ENCODE peak calls at places on chromosomes 3 and 15, in eight cellular contexts. P is heart right ventricle, N is pancreas, K is endodermal cell, L is psoas muscle, W is H9, E is A673, M is thyroid gland. V is an unnamed sample.
A peak's percentile ranks its signal among the peaks of the same experiment; 100 is the strongest.

GRCh38 chr15:88331291-88331690 is 74.8 kb upstream of the NTRK3 start:
- DNase-seq in P (no peak), N (no peak), K (peak; percentile 96), L (peak; percentile 27), W (peak; percentile 91), E (peak; percentile 80), M (peak; percentile 8), V (peak; percentile 6)

GRCh38 chr15:68053997-68054657 is at the start of gene PIAS1:
- DNase-seq in P (peak; percentile 93), N (peak; percentile 97), K (peak; percentile 98), L (peak; percentile 95), W (peak; percentile 96), E (peak; percentile 95), M (peak; percentile 97), V (peak; percentile 92)

GRCh38 chr15:64991536-64992135 is 1.9 kb upstream of the SPG21 start:
- DNase-seq in P (peak; percentile 40), N (no peak), K (no peak), L (no peak), W (no peak), E (no peak), M (no peak), V (no peak)

GRCh38 chr3:161915283-161915682 is 418.7 kb downstream of the OTOL1 start:
- DNase-seq in P (no peak), N (no peak), K (no peak), L (no peak), W (no peak), E (peak; percentile 49), M (no peak), V (no peak)

GRCh38 chr3:177622520-177622919 is 425.2 kb upstream of the TBL1XR1 start:
- DNase-seq in P (no peak), N (no peak), K (no peak), L (no peak), W (no peak), E (no peak), M (no peak), V (no peak)

GRCh38 chr3:23550402-23550801 is 255.4 kb upstream of the UBE2E1 start:
- DNase-seq in P (no peak), N (no peak), K (no peak), L (no peak), W (no peak), E (no peak), M (no peak), V (no peak)

GRCh38 chr3:66492672-66493071 is 8.2 kb downstream of the LRIG1 start:
- DNase-seq in P (no peak), N (peak; percentile 54), K (no peak), L (no peak), W (no peak), E (no peak), M (no peak), V (no peak)

GRCh38 chr3:78257956-78258530 is 1218.1 kb downstream of the ROBO2 start:
- DNase-seq in P (no peak), N (no peak), K (no peak), L (no peak), W (no peak), E (peak; percentile 37), M (no peak), V (no peak)

GRCh38 chr3:133843634-133844033 is 38.0 kb downstream of the SRPRB start:
- DNase-seq in P (peak; percentile 53), N (no peak), K (no peak), L (no peak), W (no peak), E (no peak), M (no peak), V (no peak)

GRCh38 chr15:65939901-65940617 is 70.8 kb downstream of the RAB11A start:
- DNase-seq in P (peak; percentile 41), N (no peak), K (no peak), L (no peak), W (no peak), E (peak; percentile 23), M (no peak), V (no peak)

GRCh38 chr3:170162630-170163029 is 18.9 kb downstream of the PHC3 start:
- DNase-seq in P (no peak), N (no peak), K (no peak), L (no peak), W (no peak), E (no peak), M (no peak), V (no peak)

GRCh38 chr3:23055733-23056376 is 147.3 kb upstream of the UBE2E2 start:
- DNase-seq in P (no peak), N (no peak), K (no peak), L (no peak), W (no peak), E (no peak), M (no peak), V (no peak)

GRCh38 chr3:43231276-43232000 is 54.9 kb upstream of the SNRK start:
- DNase-seq in P (no peak), N (no peak), K (no peak), L (no peak), W (no peak), E (peak; percentile 41), M (no peak), V (no peak)

GRCh38 chr15:98776607-98777281 is 128.4 kb downstream of the IGF1R start:
- DNase-seq in P (peak; percentile 50), N (peak; percentile 56), K (no peak), L (peak; percentile 39), W (no peak), E (no peak), M (peak; percentile 98), V (no peak)

GRCh38 chr3:40073310-40074007 is 236.0 kb upstream of the EIF1B start:
- DNase-seq in P (no peak), N (no peak), K (peak; percentile 81), L (no peak), W (peak; percentile 46), E (no peak), M (peak; percentile 10), V (no peak)

GRCh38 chr3:149955449-149955848 is 15.2 kb downstream of the PFN2 start:
- DNase-seq in P (no peak), N (no peak), K (no peak), L (no peak), W (no peak), E (no peak), M (no peak), V (no peak)

GRCh38 chr3:2849092-2849491 is 261.1 kb downstream of the IL5RA start:
- DNase-seq in P (no peak), N (no peak), K (no peak), L (no peak), W (no peak), E (no peak), M (no peak), V (no peak)

GRCh38 chr3:46553154-46553553 is 12.9 kb downstream of the LRRC2 start:
- DNase-seq in P (no peak), N (no peak), K (no peak), L (no peak), W (no peak), E (no peak), M (no peak), V (no peak)

GRCh38 chr15:66224946-66225345 is 28.6 kb downstream of the MEGF11 start:
- DNase-seq in P (no peak), N (peak; percentile 47), K (no peak), L (no peak), W (no peak), E (no peak), M (peak; percentile 92), V (no peak)

GRCh38 chr15:99057697-99058420 is 47.0 kb upstream of the SYNM start:
- DNase-seq in P (peak; percentile 73), N (no peak), K (no peak), L (no peak), W (no peak), E (no peak), M (peak; percentile 52), V (no peak)

GRCh38 chr3:179943097-179943880 is 93.4 kb downstream of the PEX5L start:
- DNase-seq in P (no peak), N (no peak), K (no peak), L (no peak), W (no peak), E (peak; percentile 15), M (no peak), V (peak; percentile 73)

GRCh38 chr3:155714295-155714718 is 30.6 kb downstream of the PLCH1 start:
- DNase-seq in P (no peak), N (no peak), K (peak; percentile 85), L (no peak), W (peak; percentile 66), E (no peak), M (no peak), V (no peak)
- H3K27ac ChIP-seq in P (no peak overlapping the region), N (no peak overlapping the region), K (no peak overlapping the region), L (no peak overlapping the region), W (no peak overlapping the region), E (no peak overlapping the region), M (no peak overlapping the region), V (no peak overlapping the region)

DNA sequence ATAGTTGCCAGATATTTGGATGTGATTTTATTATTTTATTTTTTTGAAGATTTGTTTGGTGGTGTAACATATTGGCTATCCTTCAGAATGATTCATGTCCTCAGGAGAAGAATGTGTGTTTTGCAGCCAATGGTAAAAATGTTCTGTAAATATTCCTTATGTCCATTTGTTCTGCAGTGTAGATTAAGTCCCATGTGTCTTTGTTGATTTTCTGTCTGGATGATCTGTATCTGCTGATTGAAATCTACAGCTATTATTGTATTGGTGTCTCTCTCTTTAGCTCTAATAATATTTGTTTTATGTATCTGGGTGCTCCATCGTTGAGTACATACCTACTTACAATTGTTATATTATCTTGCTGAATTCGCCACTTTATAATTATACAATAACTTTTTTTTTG is 1641.7 kb downstream of the OTOL1 start:
- DNase-seq in P (no peak), N (no peak), K (no peak), L (no peak), W (no peak), E (no peak), M (no peak), V (no peak)
- H3K27ac ChIP-seq in P (no peak overlapping the region), N (no peak overlapping the region), K (no peak overlapping the region), L (no peak overlapping the region), W (no peak overlapping the region), E (no peak overlapping the region), M (no peak overlapping the region), V (no peak overlapping the region)

DNA sequence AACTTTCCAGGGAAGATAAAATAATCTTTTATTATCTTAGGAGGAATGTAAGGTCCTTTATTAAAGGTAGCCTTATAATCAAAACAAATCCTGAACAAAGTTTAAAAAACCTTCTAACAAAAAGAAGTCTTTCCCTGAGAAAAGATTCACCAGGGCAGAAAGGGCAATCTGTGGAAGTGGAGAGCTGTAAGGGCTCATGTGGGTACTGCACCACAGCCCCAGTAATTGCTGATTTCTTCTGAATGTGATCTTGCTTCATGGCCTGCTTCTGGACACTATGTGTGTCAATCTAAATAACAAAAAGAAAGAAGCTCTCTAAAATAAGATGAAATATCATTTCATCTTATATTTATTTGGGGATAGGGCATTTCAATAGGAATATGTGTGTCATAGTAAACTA is 1501.6 kb downstream of the OTOL1 start:
- DNase-seq in P (no peak), N (no peak), K (no peak), L (no peak), W (no peak), E (no peak), M (no peak), V (no peak)
- H3K27ac ChIP-seq in P (no peak overlapping the region), N (no peak overlapping the region), K (no peak overlapping the region), L (no peak overlapping the region), W (no peak overlapping the region), E (no peak overlapping the region), M (no peak overlapping the region), V (no peak overlapping the region)

DNA sequence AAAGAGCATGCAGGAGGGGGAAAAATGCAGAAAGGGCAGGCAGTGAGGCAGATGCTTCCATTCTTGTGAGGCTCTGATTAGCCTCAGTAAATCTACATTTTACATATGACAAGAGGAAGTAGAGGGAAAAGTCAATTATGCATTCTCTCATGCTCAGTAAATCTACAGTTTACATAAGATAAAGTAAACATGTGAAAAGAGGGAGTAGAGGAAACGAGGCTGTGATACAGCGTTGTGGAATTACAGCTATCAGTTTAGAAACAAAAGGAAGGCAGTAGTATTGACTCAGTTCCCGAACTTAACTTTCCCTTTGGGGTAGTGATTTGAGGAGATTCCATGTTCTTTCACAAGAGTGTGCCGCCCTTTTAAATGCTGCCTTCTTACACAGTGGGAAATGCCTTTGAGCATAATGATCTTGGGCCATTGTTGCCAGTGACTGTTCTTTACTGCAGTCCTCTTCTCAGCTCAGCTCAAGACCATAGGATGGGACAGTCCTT is 39.3 kb downstream of the OSTN start:
- DNase-seq in P (no peak), N (no peak), K (no peak), L (no peak), W (no peak), E (no peak), M (no peak), V (no peak)
- H3K27ac ChIP-seq in P (no peak overlapping the region), N (no peak overlapping the region), K (no peak overlapping the region), L (no peak overlapping the region), W (peak overlapping the region; percentile 9), E (no peak overlapping the region), M (no peak overlapping the region), V (no peak overlapping the region)